ENCODE peak calls at places on chromosomes 12 and 14, in five cellular contexts. W is HCEC 1CT; O is activated CD8-positive, alpha-beta memory T cell treated with anti-CD3 and anti-CD28 coated beads for 24 hours; A is MCF 10A; C is foreskin keratinocyte. B is an unnamed sample.

GRCh38 chr12:46494424-46494823 is 121.9 kb upstream of the SLC38A2 start:
- DNase-seq in C (no peak), O (no peak), W (peak; percentile 83), A (no peak), B (no peak)

GRCh38 chr12:8644345-8645248 is 18.0 kb downstream of the MFAP5 start:
- DNase-seq in W (peak; percentile 6), O (no peak), A (peak; percentile 34), C (peak; percentile 34), B (no peak)

GRCh38 chr14:65599375-65599774 is 186.8 kb downstream of the FUT8 start:
- DNase-seq in C (no peak), A (no peak), W (peak; percentile 26), O (no peak), B (no peak)

GRCh38 chr12:6471992-6472366 is 1.5 kb upstream of the VAMP1 start:
- DNase-seq in W (peak; percentile 54), O (no peak), A (peak; percentile 53), C (no peak), B (no peak)

GRCh38 chr14:100904307-100905019 is 941 bp upstream of the RTL1 start:
- DNase-seq in C (no peak), O (peak; percentile 47), A (no peak), W (no peak), B (no peak)

GRCh38 chr12:64451687-64452558 is at the start of gene TBK1:
- DNase-seq in O (peak; percentile 90), W (peak; percentile 85), A (peak; percentile 81), C (peak; percentile 50), B (peak; percentile 92)

GRCh38 chr12:13120431-13120830 is 17.0 kb upstream of the GSG1 start:
- DNase-seq in W (no peak), C (no peak), O (no peak), A (no peak), B (no peak)

GRCh38 chr12:115341442-115341841 is 657.5 kb upstream of the TBX3 start:
- DNase-seq in A (peak; percentile 99), O (no peak), C (peak; percentile 97), W (peak; percentile 97), B (peak; percentile 79)

GRCh38 chr14:101820283-101820798 is 58.8 kb downstream of the PPP2R5C start:
- DNase-seq in O (peak; percentile 69), W (no peak), A (no peak), C (no peak), B (no peak)

B was measured in left cardiac atrium.